ENCODE peak calls at places on chromosomes 13 and 19, in five cellular contexts. One of them, this sample, is unnamed.
A peak's percentile ranks its signal among the peaks of the same experiment; 100 is the strongest.

GRCh38 chr13:33126909-33127607 is 110.8 kb downstream of the KL start:
- DNase-seq in H1: no peak
- DNase-seq in heart right ventricle: no peak
- DNase-seq in brain microvascular endothelial cell: no peak
- DNase-seq in left ventricle myocardium inferior: peak; percentile 40
- DNase-seq in this sample: no peak

GRCh38 chr13:109778102-109778542 is 8.3 kb downstream of the IRS2 start:
- DNase-seq in H1: no peak
- DNase-seq in heart right ventricle: no peak
- DNase-seq in brain microvascular endothelial cell: no peak
- DNase-seq in left ventricle myocardium inferior: no peak
- DNase-seq in this sample: peak; percentile 55

GRCh38 chr19:280541-281007 is 10.6 kb downstream of the PLPP2 start:
- DNase-seq in H1: no peak
- DNase-seq in heart right ventricle: no peak
- DNase-seq in brain microvascular endothelial cell: no peak
- DNase-seq in left ventricle myocardium inferior: no peak
- DNase-seq in this sample: no peak

GRCh38 chr13:43915451-43915850 is 35.7 kb downstream of the LACC1 start:
- DNase-seq in H1: no peak
- DNase-seq in heart right ventricle: no peak
- DNase-seq in brain microvascular endothelial cell: no peak
- DNase-seq in left ventricle myocardium inferior: no peak
- DNase-seq in this sample: no peak

GRCh38 chr19:15469513-15470297 is 5.4 kb upstream of the RASAL3 start:
- DNase-seq in H1: no peak
- DNase-seq in heart right ventricle: no peak
- DNase-seq in brain microvascular endothelial cell: no peak
- DNase-seq in left ventricle myocardium inferior: no peak
- DNase-seq in this sample: no peak

GRCh38 chr13:46359731-46360130 is 27.3 kb downstream of the RUBCNL start:
- DNase-seq in H1: no peak
- DNase-seq in heart right ventricle: no peak
- DNase-seq in brain microvascular endothelial cell: peak; percentile 14
- DNase-seq in left ventricle myocardium inferior: no peak
- DNase-seq in this sample: no peak

GRCh38 chr19:41937525-41937924 is 9.3 kb upstream of the ERFL start:
- DNase-seq in H1: no peak
- DNase-seq in heart right ventricle: no peak
- DNase-seq in brain microvascular endothelial cell: no peak
- DNase-seq in left ventricle myocardium inferior: no peak
- DNase-seq in this sample: no peak

GRCh38 chr13:98563071-98563470 is 13.8 kb downstream of the STK24 start:
- DNase-seq in H1: no peak
- DNase-seq in heart right ventricle: no peak
- DNase-seq in brain microvascular endothelial cell: no peak
- DNase-seq in left ventricle myocardium inferior: no peak
- DNase-seq in this sample: no peak

GRCh38 chr13:105732946-105733529 is 802.4 kb downstream of the EFNB2 start:
- DNase-seq in H1: no peak
- DNase-seq in heart right ventricle: no peak
- DNase-seq in brain microvascular endothelial cell: no peak
- DNase-seq in left ventricle myocardium inferior: no peak
- DNase-seq in this sample: no peak

GRCh38 chr13:90806905-90807304 is 540.6 kb upstream of the MIR17HG start:
- DNase-seq in H1: no peak
- DNase-seq in heart right ventricle: no peak
- DNase-seq in brain microvascular endothelial cell: no peak
- DNase-seq in left ventricle myocardium inferior: no peak
- DNase-seq in this sample: no peak

GRCh38 chr19:12800873-12801465 is 631 bp downstream of the PRDX2 start:
- DNase-seq in H1: no peak
- DNase-seq in heart right ventricle: no peak
- DNase-seq in brain microvascular endothelial cell: no peak
- DNase-seq in left ventricle myocardium inferior: no peak
- DNase-seq in this sample: no peak

GRCh38 chr19:45376045-45376724 is 5.8 kb upstream of the ERCC2 start:
- DNase-seq in H1: no peak
- DNase-seq in heart right ventricle: peak; percentile 61
- DNase-seq in brain microvascular endothelial cell: peak; percentile 93
- DNase-seq in left ventricle myocardium inferior: no peak
- DNase-seq in this sample: peak; percentile 78

GRCh38 chr13:108786578-108787100 is 157.2 kb downstream of the MYO16 start:
- DNase-seq in H1: no peak
- DNase-seq in heart right ventricle: no peak
- DNase-seq in brain microvascular endothelial cell: no peak
- DNase-seq in left ventricle myocardium inferior: no peak
- DNase-seq in this sample: no peak

GRCh38 chr13:90008707-90009149 is 1338.8 kb upstream of the MIR17HG start:
- DNase-seq in H1: peak; percentile 39
- DNase-seq in heart right ventricle: no peak
- DNase-seq in brain microvascular endothelial cell: no peak
- DNase-seq in left ventricle myocardium inferior: no peak
- DNase-seq in this sample: no peak

GRCh38 chr19:51531349-51532315 is at the start of gene SIGLEC6:
- DNase-seq in H1: no peak
- DNase-seq in heart right ventricle: peak; percentile 20
- DNase-seq in brain microvascular endothelial cell: no peak
- DNase-seq in left ventricle myocardium inferior: peak; percentile 47
- DNase-seq in this sample: no peak

GRCh38 chr19:9323557-9323918 is 441 bp upstream of the ZNF559 start:
- DNase-seq in H1: no peak
- DNase-seq in heart right ventricle: peak; percentile 83
- DNase-seq in brain microvascular endothelial cell: peak; percentile 85
- DNase-seq in left ventricle myocardium inferior: peak; percentile 67
- DNase-seq in this sample: peak; percentile 61

GRCh38 chr19:11192957-11193939 is 4.1 kb downstream of the KANK2 start:
- DNase-seq in H1: no peak
- DNase-seq in heart right ventricle: no peak
- DNase-seq in brain microvascular endothelial cell: no peak
- DNase-seq in left ventricle myocardium inferior: no peak
- DNase-seq in this sample: no peak

GRCh38 chr19:11195169-11195568 is 2.2 kb downstream of the KANK2 start:
- DNase-seq in H1: no peak
- DNase-seq in heart right ventricle: peak; percentile 52
- DNase-seq in brain microvascular endothelial cell: no peak
- DNase-seq in left ventricle myocardium inferior: peak; percentile 51
- DNase-seq in this sample: no peak

GRCh38 chr19:11194657-11195056 is 2.7 kb downstream of the KANK2 start:
- DNase-seq in H1: no peak
- DNase-seq in heart right ventricle: no peak
- DNase-seq in brain microvascular endothelial cell: no peak
- DNase-seq in left ventricle myocardium inferior: no peak
- DNase-seq in this sample: no peak

GRCh38 chr19:11195681-11196080 is 1.7 kb downstream of the KANK2 start:
- DNase-seq in H1: no peak
- DNase-seq in heart right ventricle: no peak
- DNase-seq in brain microvascular endothelial cell: no peak
- DNase-seq in left ventricle myocardium inferior: no peak
- DNase-seq in this sample: no peak

GRCh38 chr19:11194173-11194572 is 3.2 kb downstream of the KANK2 start:
- DNase-seq in H1: no peak
- DNase-seq in heart right ventricle: no peak
- DNase-seq in brain microvascular endothelial cell: no peak
- DNase-seq in left ventricle myocardium inferior: no peak
- DNase-seq in this sample: no peak
- H3K4me3 ChIP-seq in H1: no peak overlapping the region
- H3K4me3 ChIP-seq in heart right ventricle: no peak overlapping the region
- H3K4me3 ChIP-seq in brain microvascular endothelial cell: no peak overlapping the region
- H3K4me3 ChIP-seq in left ventricle myocardium inferior: peak overlapping the region; percentile 84
- H3K4me3 ChIP-seq in this sample: no peak overlapping the region

GRCh38 chr13:24681930-24682329 is 1.7 kb downstream of the ATP12A start:
- DNase-seq in H1: no peak
- DNase-seq in heart right ventricle: no peak
- DNase-seq in brain microvascular endothelial cell: no peak
- DNase-seq in left ventricle myocardium inferior: no peak
- DNase-seq in this sample: no peak

GRCh38 chr13:24678151-24678550 is 2.1 kb upstream of the ATP12A start:
- DNase-seq in H1: no peak
- DNase-seq in heart right ventricle: no peak
- DNase-seq in brain microvascular endothelial cell: no peak
- DNase-seq in left ventricle myocardium inferior: no peak
- DNase-seq in this sample: no peak

GRCh38 chr13:24680258-24680920 is at the start of gene ATP12A:
- DNase-seq in H1: no peak
- DNase-seq in heart right ventricle: no peak
- DNase-seq in brain microvascular endothelial cell: no peak
- DNase-seq in left ventricle myocardium inferior: no peak
- DNase-seq in this sample: no peak

GRCh38 chr13:24680921-24681585 is 845 bp downstream of the ATP12A start:
- DNase-seq in H1: no peak
- DNase-seq in heart right ventricle: no peak
- DNase-seq in brain microvascular endothelial cell: no peak
- DNase-seq in left ventricle myocardium inferior: no peak
- DNase-seq in this sample: no peak

DNA sequence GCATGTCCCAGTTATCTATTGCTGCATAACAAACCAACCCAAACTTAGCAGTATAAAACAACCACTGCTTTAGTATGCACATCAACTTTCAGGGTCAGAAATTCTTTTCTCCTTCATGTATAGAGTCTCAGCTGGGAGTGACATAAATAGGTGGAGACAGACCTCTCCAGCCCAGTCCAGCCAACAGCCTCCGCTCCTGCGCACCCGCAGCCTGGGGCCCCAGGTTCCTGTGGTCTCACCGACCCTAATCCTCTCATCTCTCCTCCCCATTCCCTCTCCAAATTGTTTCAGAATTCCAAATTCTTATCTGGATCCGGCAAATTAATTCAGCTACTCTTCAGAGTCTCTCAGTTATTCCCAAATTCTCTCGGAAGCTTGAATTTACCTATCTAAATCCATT is 522 bp upstream of the ATP12A start:
- DNase-seq in H1: no peak
- DNase-seq in heart right ventricle: no peak
- DNase-seq in brain microvascular endothelial cell: no peak
- DNase-seq in left ventricle myocardium inferior: no peak
- DNase-seq in this sample: no peak
- H3K4me3 ChIP-seq in H1: peak overlapping the region; percentile 51
- H3K4me3 ChIP-seq in heart right ventricle: no peak overlapping the region
- H3K4me3 ChIP-seq in brain microvascular endothelial cell: no peak overlapping the region
- H3K4me3 ChIP-seq in left ventricle myocardium inferior: peak overlapping the region; percentile 58
- H3K4me3 ChIP-seq in this sample: no peak overlapping the region

DNA sequence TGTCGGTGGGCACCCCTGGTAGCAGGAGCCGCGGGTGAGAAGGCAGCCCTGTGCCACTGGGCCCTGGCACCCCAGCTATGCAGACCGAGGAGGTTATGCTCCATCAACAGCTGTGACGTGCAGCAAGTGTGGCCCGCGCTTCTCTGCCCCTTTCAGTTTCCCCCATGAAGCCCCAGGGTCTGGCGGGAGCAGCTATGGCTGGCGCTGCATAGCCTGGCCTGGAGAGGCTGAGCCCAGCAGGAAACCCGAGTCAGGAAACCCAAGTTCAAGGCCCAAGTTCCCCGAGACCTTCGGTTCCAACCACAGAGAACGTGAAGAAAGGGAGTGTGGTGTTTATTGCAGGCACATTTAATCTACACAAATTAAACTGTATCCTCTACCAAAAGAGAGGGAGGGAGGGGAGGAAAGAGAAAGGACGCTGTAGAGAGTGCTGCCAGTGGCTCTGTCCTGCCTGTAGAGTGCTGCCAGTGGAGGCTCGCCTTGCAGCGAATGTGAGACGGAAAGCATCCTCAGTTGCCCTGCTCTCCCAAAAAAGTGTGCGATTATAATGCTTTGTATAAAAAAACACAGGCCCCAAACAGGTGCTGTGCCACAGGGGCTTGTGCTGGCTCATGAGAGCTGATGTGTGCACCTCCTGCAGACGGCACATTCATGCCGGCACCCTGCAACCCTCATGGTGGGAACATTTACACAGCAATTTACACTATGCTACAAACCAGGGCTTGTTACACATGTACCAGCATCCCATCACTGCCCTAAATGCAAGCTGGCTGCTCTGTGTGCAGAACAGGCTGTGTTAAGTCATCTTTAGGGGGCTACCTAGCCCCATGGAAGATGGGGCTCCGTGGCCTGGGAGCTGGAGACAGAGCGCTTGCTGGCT is 16.3 kb downstream of the POP4 start:
- DNase-seq in H1: no peak
- DNase-seq in heart right ventricle: no peak
- DNase-seq in brain microvascular endothelial cell: no peak
- DNase-seq in left ventricle myocardium inferior: no peak
- DNase-seq in this sample: no peak
- H3K4me3 ChIP-seq in H1: no peak overlapping the region
- H3K4me3 ChIP-seq in heart right ventricle: no peak overlapping the region
- H3K4me3 ChIP-seq in brain microvascular endothelial cell: no peak overlapping the region
- H3K4me3 ChIP-seq in left ventricle myocardium inferior: no peak overlapping the region
- H3K4me3 ChIP-seq in this sample: no peak overlapping the region

GRCh38 chr19:39024875-39025641 is 7.3 kb downstream of the FBXO27 start:
- DNase-seq in H1: no peak
- DNase-seq in heart right ventricle: no peak
- DNase-seq in brain microvascular endothelial cell: no peak
- DNase-seq in left ventricle myocardium inferior: no peak
- DNase-seq in this sample: no peak

GRCh38 chr19:39017646-39018045 is 14.7 kb downstream of the FBXO27 start:
- DNase-seq in H1: no peak
- DNase-seq in heart right ventricle: no peak
- DNase-seq in brain microvascular endothelial cell: no peak
- DNase-seq in left ventricle myocardium inferior: no peak
- DNase-seq in this sample: no peak

DNA sequence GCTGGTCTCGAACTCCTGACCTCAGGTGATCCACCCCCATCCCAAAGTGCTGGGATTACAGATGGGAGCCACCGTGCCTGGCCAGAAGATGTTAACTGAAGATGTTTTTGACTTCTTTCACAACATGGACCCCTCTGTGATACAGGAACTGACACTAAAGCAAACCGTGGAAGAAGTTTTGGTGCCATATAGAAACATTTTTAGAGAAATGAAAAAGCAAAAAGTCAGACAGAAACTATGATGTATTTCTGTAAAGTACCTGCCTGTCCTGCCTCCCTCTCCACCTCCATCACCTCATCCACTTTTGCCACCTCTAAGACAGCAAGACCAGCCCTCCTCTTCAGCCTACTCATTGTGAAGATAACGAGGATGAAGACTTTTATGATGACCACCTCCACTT is 11.3 kb downstream of the FBXO27 start:
- DNase-seq in H1: no peak
- DNase-seq in heart right ventricle: no peak
- DNase-seq in brain microvascular endothelial cell: no peak
- DNase-seq in left ventricle myocardium inferior: no peak
- DNase-seq in this sample: no peak
- H3K4me3 ChIP-seq in H1: no peak overlapping the region
- H3K4me3 ChIP-seq in heart right ventricle: no peak overlapping the region
- H3K4me3 ChIP-seq in brain microvascular endothelial cell: no peak overlapping the region
- H3K4me3 ChIP-seq in left ventricle myocardium inferior: no peak overlapping the region
- H3K4me3 ChIP-seq in this sample: no peak overlapping the region

GRCh38 chr19:23699521-23699860 is 12.5 kb upstream of the ZNF675 start:
- DNase-seq in H1: no peak
- DNase-seq in heart right ventricle: no peak
- DNase-seq in brain microvascular endothelial cell: no peak
- DNase-seq in left ventricle myocardium inferior: no peak
- DNase-seq in this sample: no peak
- H3K4me3 ChIP-seq in H1: no peak overlapping the region
- H3K4me3 ChIP-seq in heart right ventricle: no peak overlapping the region
- H3K4me3 ChIP-seq in brain microvascular endothelial cell: no peak overlapping the region
- H3K4me3 ChIP-seq in left ventricle myocardium inferior: no peak overlapping the region
- H3K4me3 ChIP-seq in this sample: no peak overlapping the region

GRCh38 chr19:48613024-48613851 is 1.6 kb downstream of the FAM83E start:
- DNase-seq in H1: no peak
- DNase-seq in heart right ventricle: no peak
- DNase-seq in brain microvascular endothelial cell: no peak
- DNase-seq in left ventricle myocardium inferior: no peak
- DNase-seq in this sample: no peak
- H3K4me3 ChIP-seq in H1: no peak overlapping the region
- H3K4me3 ChIP-seq in heart right ventricle: no peak overlapping the region
- H3K4me3 ChIP-seq in brain microvascular endothelial cell: no peak overlapping the region
- H3K4me3 ChIP-seq in left ventricle myocardium inferior: no peak overlapping the region
- H3K4me3 ChIP-seq in this sample: no peak overlapping the region